ENCODE peak calls at places on chromosome 16, in five cellular contexts. O is A549, K is neural progenitor cell, T is brain microvascular endothelial cell, W is cardiac fibroblast. V is an unnamed sample.

GRCh38 chr16:3819741-3820724 is 60.5 kb downstream of the CREBBP start:
- DNase-seq in O (peak; percentile 31), T (peak; percentile 95), W (peak; percentile 96), K (no peak), V (peak; percentile 77)

GRCh38 chr16:69443809-69444611 is 19.6 kb downstream of the CYB5B start:
- DNase-seq in K (no peak), O (no peak), T (peak; percentile 18), W (peak; percentile 55), V (no peak)

GRCh38 chr16:17384473-17384872 is 86.3 kb downstream of the XYLT1 start:
- DNase-seq in T (no peak), O (no peak), W (no peak), K (no peak), V (no peak)

GRCh38 chr16:11114366-11115164 is 141.4 kb downstream of the SOCS1 start:
- DNase-seq in O (no peak), T (no peak), W (no peak), K (no peak), V (no peak)

GRCh38 chr16:81694494-81695285 is 84.4 kb upstream of the PLCG2 start:
- DNase-seq in K (peak; percentile 74), W (peak; percentile 51), T (no peak), O (no peak), V (no peak)

GRCh38 chr16:64453643-64454042 is 668.2 kb downstream of the CDH11 start:
- DNase-seq in W (peak; percentile 18), O (no peak), K (no peak), T (peak; percentile 47), V (no peak)

GRCh38 chr16:69476920-69477418 is 52.5 kb downstream of the CYB5B start:
- DNase-seq in T (peak; percentile 85), O (peak; percentile 64), W (peak; percentile 60), K (no peak), V (peak; percentile 77)

GRCh38 chr16:30068750-30069574 is 3.4 kb downstream of the ALDOA start:
- DNase-seq in K (peak; percentile 39), W (peak; percentile 43), O (no peak), T (no peak), V (no peak)

GRCh38 chr16:456891-457483 is 31.5 kb downstream of the RAB11FIP3 start:
- DNase-seq in K (no peak), O (no peak), W (peak; percentile 62), T (peak; percentile 10), V (no peak)

DNA sequence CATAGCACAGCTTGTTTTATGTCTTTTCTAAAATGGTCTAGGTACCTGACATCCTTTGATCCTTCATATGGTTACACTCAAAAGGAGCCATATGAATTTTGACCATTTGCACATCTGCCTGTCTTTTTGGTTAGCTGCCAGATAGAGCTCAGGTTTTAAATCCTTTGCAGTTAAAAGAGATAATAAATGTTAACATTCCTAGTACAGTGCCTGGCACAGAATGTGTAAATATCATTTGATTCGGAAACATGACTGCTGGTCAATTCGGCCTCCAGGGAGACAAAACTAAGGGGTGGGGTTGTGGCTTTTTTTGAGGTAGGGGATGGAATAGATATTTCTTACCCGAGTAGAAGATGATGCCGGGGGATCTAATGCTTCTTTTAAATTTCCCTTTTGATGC is 64.2 kb downstream of the FTO start:
- DNase-seq in W (peak; percentile 41), K (no peak), O (no peak), T (no peak), V (no peak)
- TF ChIP-seq CTCF in W (no peak), K (no peak), O (no peak), T (no peak), V (no peak)

GRCh38 chr16:66372078-66372897 is 5.8 kb downstream of the CDH5 start:
- DNase-seq in W (no peak), O (no peak), T (no peak), K (no peak), V (no peak)

GRCh38 chr16:66374176-66374575 is 7.7 kb downstream of the CDH5 start:
- DNase-seq in K (peak; percentile 36), O (no peak), T (no peak), W (no peak), V (no peak)

GRCh38 chr16:66370786-66371684 is 4.5 kb downstream of the CDH5 start:
- DNase-seq in T (no peak), W (no peak), O (no peak), K (no peak), V (no peak)

GRCh38 chr16:66373667-66374066 is 7.2 kb downstream of the CDH5 start:
- DNase-seq in O (no peak), W (no peak), K (no peak), T (no peak), V (no peak)

GRCh38 chr16:66372898-66373155 is 6.3 kb downstream of the CDH5 start:
- DNase-seq in K (no peak), O (no peak), W (no peak), T (no peak), V (no peak)
- H3K4me3 ChIP-seq in K (no peak overlapping the region), O (no peak overlapping the region), W (no peak overlapping the region), T (no peak overlapping the region), V (no peak overlapping the region)

GRCh38 chr16:20674684-20675487 is 22.6 kb downstream of the ACSM1 start:
- DNase-seq in W (peak; percentile 16), T (no peak), K (peak; percentile 18), O (no peak), V (no peak)

GRCh38 chr16:20675488-20676267 is 21.8 kb downstream of the ACSM1 start:
- DNase-seq in W (peak; percentile 53), T (no peak), O (no peak), K (peak; percentile 15), V (no peak)

GRCh38 chr16:20676268-20676828 is 21.1 kb downstream of the ACSM1 start:
- DNase-seq in W (peak; percentile 24), K (no peak), T (no peak), O (no peak), V (no peak)

GRCh38 chr16:20678242-20678641 is 19.2 kb downstream of the ACSM1 start:
- DNase-seq in T (no peak), W (no peak), K (no peak), O (no peak), V (no peak)

GRCh38 chr16:20676867-20677266 is 20.6 kb downstream of the ACSM1 start:
- DNase-seq in K (no peak), T (no peak), O (no peak), W (no peak), V (no peak)
- TF ChIP-seq CTCF in K (peak; percentile 22), T (no peak), O (no peak), W (no peak), V (no peak)

DNA sequence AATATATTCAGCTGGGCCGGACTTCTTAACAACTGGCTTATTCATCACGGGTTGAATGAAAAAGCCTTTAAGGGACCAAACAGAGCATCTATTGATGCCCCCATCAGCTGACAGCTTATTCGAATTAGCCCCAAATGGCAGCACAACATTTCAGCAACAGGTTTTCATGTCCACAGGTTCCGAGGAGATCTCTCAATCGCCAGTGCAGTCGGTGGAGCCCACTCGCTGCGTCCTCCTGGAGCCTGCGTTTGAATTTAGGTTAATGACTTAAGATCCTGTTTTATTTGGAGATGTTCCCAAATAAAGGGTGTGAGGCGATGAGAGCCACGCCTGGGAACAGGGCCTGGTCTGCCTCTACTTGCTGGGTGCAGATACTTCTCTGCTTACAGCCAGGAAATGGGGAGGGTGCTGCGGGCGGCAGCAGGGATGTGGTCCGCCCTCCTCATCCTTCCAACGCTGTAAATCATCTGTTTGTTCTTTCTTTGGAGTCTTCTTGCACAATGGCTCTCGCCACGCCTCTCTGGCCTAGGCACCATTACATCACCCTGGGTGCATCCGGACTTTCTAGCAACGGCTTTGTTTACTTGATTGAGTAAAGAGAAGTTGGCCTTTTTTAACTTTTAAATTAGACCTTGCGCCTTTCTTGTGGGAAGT is 22.6 kb downstream of the NDE1 start:
- DNase-seq in K (no peak), W (peak; percentile 99), T (peak; percentile 97), O (peak; percentile 84), V (peak; percentile 90)
- H3K4me3 ChIP-seq in K (no peak overlapping the region), W (no peak overlapping the region), T (peak overlapping the region; percentile 10), O (peak overlapping the region; percentile 17), V (peak overlapping the region; percentile 26)

V was measured in AG04449.